ENCODE peak calls at places on chromosomes 11 and 22, in four cellular contexts. W, K, P and F are unnamed samples.

GRCh38 chr11:134512791-134513538 is 100.9 kb upstream of the B3GAT1 start:
- DNase-seq in P (no peak), W (no peak), K (no peak), F (no peak)

GRCh38 chr22:45703758-45704157 is 32.1 kb downstream of the ATXN10 start:
- DNase-seq in K (no peak), W (no peak), P (no peak), F (no peak)

GRCh38 chr11:120524536-120525085 is 13.1 kb downstream of the GRIK4 start:
- DNase-seq in K (no peak), P (no peak), W (no peak), F (no peak)

GRCh38 chr11:31871310-31872073 is 60.4 kb upstream of the PAX6 start:
- DNase-seq in P (no peak), K (no peak), W (no peak), F (no peak)

GRCh38 chr11:11978792-11979486 is 29.5 kb downstream of the DKK3 start:
- DNase-seq in P (peak; percentile 62), K (no peak), W (no peak), F (peak; percentile 78)

GRCh38 chr11:2825886-2826678 is 59.5 kb downstream of the CDKN1C start:
- DNase-seq in P (peak; percentile 96), W (no peak), K (no peak), F (no peak)

GRCh38 chr22:40055143-40055926 is 60.6 kb downstream of the FAM83F start:
- DNase-seq in W (no peak), K (peak; percentile 25), P (no peak), F (no peak)

GRCh38 chr11:86047275-86047991 is 21.5 kb downstream of the PICALM start:
- DNase-seq in P (peak; percentile 36), W (no peak), K (no peak), F (no peak)

GRCh38 chr11:55697817-55698216 is 35.8 kb downstream of the OR4C6 start:
- DNase-seq in K (no peak), P (no peak), W (no peak), F (no peak)